ENCODE peak calls at places on chromosome 13, in four cellular contexts. V is psoas muscle, J is vagina, Y is cardiac fibroblast. G is an unnamed sample.

GRCh38 chr13:89936256-89936655 is 1411.2 kb upstream of the MIR17HG start:
- DNase-seq in V (no peak), J (no peak), Y (no peak), G (no peak)

GRCh38 chr13:34672631-34673030 is 269.4 kb upstream of the NBEA start:
- DNase-seq in V (no peak), J (no peak), Y (no peak), G (no peak)

GRCh38 chr13:60974296-60974695 is 441.4 kb downstream of the PCDH20 start:
- DNase-seq in V (no peak), J (no peak), Y (no peak), G (no peak)

GRCh38 chr13:99185606-99186005 is 15.0 kb upstream of the UBAC2 start:
- DNase-seq in V (no peak), J (peak), Y (no peak), G (no peak)

GRCh38 chr13:79780240-79780639 is 299.3 kb downstream of the NDFIP2 start:
- DNase-seq in V (no peak), J (no peak), Y (peak), G (no peak)

GRCh38 chr13:76286178-76286577 is 600.0 kb downstream of the KCTD12 start:
- DNase-seq in V (no peak), J (no peak), Y (peak), G (no peak)

GRCh38 chr13:48294670-48295069 is 8.9 kb upstream of the RB1 start:
- DNase-seq in V (no peak), J (no peak), Y (no peak), G (no peak)

GRCh38 chr13:51801631-51802099 is 2.3 kb downstream of the DHRS12 start:
- DNase-seq in V (peak), J (no peak), Y (no peak), G (peak)

GRCh38 chr13:32838985-32839384 is 177.2 kb upstream of the KL start:
- DNase-seq in V (no peak), J (no peak), Y (peak), G (no peak)

GRCh38 chr13:104597554-104598240 is 1531.5 kb upstream of the SLC10A2 start:
- DNase-seq in V (no peak), J (no peak), Y (no peak), G (no peak)

GRCh38 chr13:51935326-51936171 is 73.8 kb downstream of the CCDC70 start:
- DNase-seq in V (no peak), J (no peak), Y (peak), G (no peak)

GRCh38 chr13:30268673-30269072 is 38.7 kb downstream of the KATNAL1 start:
- DNase-seq in V (no peak), J (no peak), Y (no peak), G (no peak)

GRCh38 chr13:90800082-90800746 is 547.3 kb upstream of the MIR17HG start:
- DNase-seq in V (peak), J (no peak), Y (peak), G (peak)

GRCh38 chr13:114097893-114098688 is 34.3 kb downstream of the RASA3 start:
- DNase-seq in V (no peak), J (no peak), Y (no peak), G (no peak)

GRCh38 chr13:66634384-66634783 is 595.8 kb downstream of the PCDH9 start:
- DNase-seq in V (no peak), J (no peak), Y (peak), G (no peak)

GRCh38 chr13:98939552-98940306 is 38.1 kb downstream of the DOCK9 start:
- DNase-seq in V (no peak), J (no peak), Y (peak), G (no peak)

GRCh38 chr13:81382236-81382635 is 1041.3 kb upstream of the SPRY2 start:
- DNase-seq in V (no peak), J (no peak), Y (no peak), G (no peak)

GRCh38 chr13:40129467-40129866 is 474.0 kb downstream of the COG6 start:
- DNase-seq in V (no peak), J (no peak), Y (no peak), G (no peak)

GRCh38 chr13:78662467-78662866 is 3.5 kb upstream of the OBI1 start:
- DNase-seq in V (no peak), J (no peak), Y (no peak), G (no peak)

GRCh38 chr13:71870036-71870435 is 3.0 kb upstream of the DACH1 start:
- DNase-seq in V (no peak), J (no peak), Y (no peak), G (no peak)

GRCh38 chr13:113027566-113027965 is 58.6 kb downstream of the MCF2L start:
- DNase-seq in V (no peak), J (no peak), Y (no peak), G (no peak)

GRCh38 chr13:45162194-45162593 is 38.7 kb downstream of the KCTD4 start:
- DNase-seq in V (no peak), J (no peak), Y (peak), G (no peak)

GRCh38 chr13:20848944-20849343 is 53.6 kb downstream of the XPO4 start:
- DNase-seq in V (no peak), J (no peak), Y (peak), G (no peak)

GRCh38 chr13:102659168-102659713 is 35.6 kb downstream of the METTL21C start:
- DNase-seq in V (no peak), J (no peak), Y (no peak), G (no peak)

GRCh38 chr13:102658678-102659077 is 36.2 kb downstream of the METTL21C start:
- DNase-seq in V (no peak), J (no peak), Y (no peak), G (no peak)

GRCh38 chr13:102654786-102655185 is 40.1 kb downstream of the METTL21C start:
- DNase-seq in V (no peak), J (no peak), Y (no peak), G (no peak)

GRCh38 chr13:102651892-102652291 is 43.0 kb downstream of the METTL21C start:
- DNase-seq in V (no peak), J (no peak), Y (peak), G (no peak)

DNA sequence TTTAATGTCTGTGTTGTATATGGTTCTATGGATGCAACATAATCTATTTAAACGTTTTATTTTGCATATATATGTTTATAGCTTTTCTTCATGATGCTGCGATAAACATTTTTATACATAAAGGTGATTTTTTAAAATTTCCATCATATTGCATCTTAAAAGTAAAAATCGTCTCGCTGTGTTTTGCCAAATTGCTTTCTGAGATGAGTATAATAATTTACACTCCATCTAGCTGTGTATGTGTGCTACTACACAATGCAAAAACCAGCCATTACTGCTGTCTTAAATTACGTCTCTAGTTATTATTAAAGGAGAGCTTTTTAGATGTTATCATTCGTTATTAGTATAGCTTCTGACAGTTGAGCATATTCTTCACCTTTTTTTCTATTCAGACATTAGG is 37.2 kb downstream of the METTL21C start:
- DNase-seq in V (no peak), J (no peak), Y (no peak), G (no peak)
- TF ChIP-seq CTCF in V (peak), J (no peak), Y (peak), G (peak)

DNA sequence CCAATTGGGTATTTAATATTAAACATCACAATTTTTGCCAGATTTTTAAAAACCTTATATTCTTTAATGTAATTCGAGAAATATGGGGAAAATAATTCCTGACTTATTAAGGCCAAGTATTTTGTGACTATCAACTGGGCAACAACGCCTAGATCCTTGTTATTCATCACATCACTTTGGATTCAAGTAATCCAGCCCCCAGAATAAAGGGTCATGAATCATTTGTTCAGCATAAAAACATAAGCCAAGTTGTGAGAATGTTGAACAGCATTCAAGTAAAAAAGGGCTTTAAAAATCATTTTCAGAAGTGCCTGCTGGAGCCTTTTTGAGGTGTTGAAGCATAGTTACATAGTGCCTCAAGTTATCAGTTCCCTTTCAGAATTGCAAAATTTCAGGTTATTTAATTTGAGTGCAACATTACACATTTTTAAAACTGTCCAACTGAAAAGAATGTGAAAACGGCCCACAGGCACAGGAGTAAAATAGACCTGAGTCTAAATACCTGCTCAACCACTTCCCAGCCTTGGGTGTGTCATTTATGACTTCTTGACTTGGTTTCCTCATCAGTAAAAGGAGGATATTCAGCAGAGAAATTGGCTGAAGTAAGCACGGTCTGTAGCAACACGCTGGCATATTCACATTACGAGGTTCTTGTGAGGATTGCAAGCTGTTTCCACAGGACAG is 56.4 kb downstream of the MBNL2 start:
- DNase-seq in V (no peak), J (no peak), Y (peak), G (no peak)
- H3K4me3 ChIP-seq in V (no peak), J (no peak), Y (no peak), G (no peak)

DNA sequence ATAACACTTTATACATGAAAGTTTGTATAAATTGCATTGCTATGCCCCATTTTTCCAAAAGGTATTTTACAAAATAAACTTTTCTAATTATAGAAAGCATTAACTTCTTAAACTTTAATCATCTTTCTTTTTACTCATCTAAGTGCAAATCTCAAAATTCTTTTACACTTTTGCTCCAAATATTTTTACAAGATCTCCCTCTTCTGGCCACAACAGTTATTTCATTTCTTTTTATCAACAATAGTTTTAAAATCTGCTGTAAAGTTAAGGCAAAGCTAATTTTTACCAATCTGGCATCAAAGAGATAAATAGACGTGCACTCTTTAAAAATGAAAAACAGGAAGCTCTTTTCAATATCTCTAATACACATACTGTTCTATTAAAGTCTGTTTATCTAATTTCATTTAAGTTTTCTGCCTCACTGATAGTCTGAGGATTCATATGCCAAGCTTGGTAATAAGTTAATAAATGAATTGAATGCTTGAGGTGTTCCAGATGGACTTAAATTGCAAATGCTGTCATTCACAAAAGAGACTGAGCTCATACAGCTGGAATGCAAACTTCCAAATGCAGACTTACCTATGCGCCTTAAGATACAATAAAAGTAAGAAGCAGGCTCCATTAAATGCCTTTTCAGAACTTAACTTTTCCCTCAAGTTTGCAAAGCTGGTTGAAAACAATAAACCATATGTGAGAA is 583.0 kb upstream of the ATXN8OS start:
- DNase-seq in V (no peak), J (no peak), Y (no peak), G (no peak)
- TF ChIP-seq CTCF in V (no peak), J (no peak), Y (no peak), G (peak)

GRCh38 chr13:35936579-35936978 is 194.6 kb downstream of the DCLK1 start:
- DNase-seq in V (no peak), J (peak), Y (no peak), G (no peak)

GRCh38 chr13:35941374-35941773 is 189.8 kb downstream of the DCLK1 start:
- DNase-seq in V (no peak), J (peak), Y (no peak), G (no peak)

GRCh38 chr13:35940734-35941133 is 190.4 kb downstream of the DCLK1 start:
- DNase-seq in V (no peak), J (peak), Y (no peak), G (no peak)
- H3K4me3 ChIP-seq in V (no peak), J (no peak), Y (no peak), G (no peak)

DNA sequence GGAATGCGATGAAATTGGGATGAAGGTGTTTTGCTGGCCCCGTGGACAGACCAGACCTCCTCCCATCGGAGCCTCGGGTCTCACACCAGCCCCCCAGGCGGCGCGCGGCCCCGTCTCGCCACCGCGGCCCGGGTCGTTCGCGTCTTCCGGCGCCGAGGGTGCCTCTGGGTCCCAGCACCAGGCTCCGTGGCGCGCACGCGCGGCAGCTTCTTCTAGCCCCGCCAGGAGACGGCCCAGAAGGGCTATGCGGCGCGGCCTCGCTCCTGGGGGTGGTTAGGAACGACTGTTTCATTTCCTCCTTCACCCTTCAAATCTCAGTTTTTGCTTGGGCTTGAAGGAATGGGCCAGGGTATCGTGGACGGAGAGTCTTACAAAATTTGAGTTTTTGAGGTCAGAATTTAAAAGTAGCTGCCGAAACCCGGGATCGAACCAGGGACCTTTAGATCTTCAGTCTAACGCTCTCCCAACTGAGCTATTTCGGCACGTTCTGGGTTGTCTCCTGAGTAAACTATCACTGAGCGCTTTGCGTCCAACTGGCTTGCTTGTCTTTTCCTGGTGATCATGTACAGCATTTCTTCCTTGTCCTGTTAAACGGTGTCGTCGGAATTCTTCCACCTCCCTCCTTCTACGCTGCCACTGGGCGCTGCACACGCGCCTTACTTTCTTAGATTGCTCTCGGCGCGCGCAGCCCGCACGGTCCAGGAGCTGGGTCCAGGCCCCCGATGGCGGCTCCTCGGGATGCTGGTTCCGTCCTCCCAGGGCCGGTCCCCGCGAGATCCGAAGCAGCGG is 46.5 kb downstream of the TGDS start:
- DNase-seq in V (peak), J (peak), Y (peak), G (peak)
- TF ChIP-seq CTCF in V (peak), J (no peak), Y (no peak), G (peak)

DNA sequence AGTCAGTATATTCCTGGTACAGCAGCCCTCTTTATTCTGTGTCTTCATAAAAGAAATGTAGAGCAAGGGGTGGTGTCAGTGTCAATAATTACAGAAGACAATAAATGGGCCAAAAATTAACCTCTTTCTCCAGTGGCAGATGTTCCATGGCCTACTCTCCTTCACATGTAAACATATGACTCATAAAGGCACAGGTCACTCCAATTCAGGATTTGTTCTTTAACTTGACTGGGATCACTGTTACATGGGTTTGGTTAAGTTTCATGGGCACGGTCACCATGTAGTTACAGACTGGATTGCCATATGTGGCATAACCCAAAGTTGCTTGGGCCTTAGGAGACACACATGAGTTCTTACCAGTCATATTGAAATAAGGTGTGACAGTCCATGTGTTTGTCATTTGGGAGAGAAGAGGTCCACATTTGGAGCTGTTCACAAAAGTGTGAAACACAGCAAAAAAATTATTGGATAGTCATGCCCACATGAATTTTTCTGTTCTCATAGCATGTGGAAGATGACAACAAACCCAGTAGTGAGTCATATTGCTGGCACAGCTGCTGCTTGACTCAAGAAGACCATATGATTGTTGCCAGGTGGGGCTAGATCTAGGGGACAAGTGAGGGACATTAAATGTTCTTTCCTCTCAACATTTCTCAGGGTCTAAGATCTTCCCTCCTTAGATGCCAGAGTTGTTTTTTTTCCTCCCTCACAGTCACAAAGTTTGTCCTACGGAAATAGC is 68.1 kb upstream of the HTR2A start:
- DNase-seq in V (no peak), J (no peak), Y (peak), G (no peak)
- H3K4me3 ChIP-seq in V (no peak), J (no peak), Y (no peak), G (no peak)

GRCh38 chr13:95698047-95698749 is 21.3 kb downstream of the DNAJC3 start:
- DNase-seq in V (no peak), J (no peak), Y (peak), G (no peak)
- TF ChIP-seq CTCF in V (no peak), J (no peak), Y (peak), G (peak)

GRCh38 chr13:43127827-43128226 is 104.4 kb downstream of the DNAJC15 start:
- DNase-seq in V (no peak), J (no peak), Y (no peak), G (no peak)

GRCh38 chr13:43128504-43128929 is 105.1 kb downstream of the DNAJC15 start:
- DNase-seq in V (peak), J (no peak), Y (peak), G (no peak)

GRCh38 chr13:43127103-43127817 is 103.9 kb downstream of the DNAJC15 start:
- DNase-seq in V (no peak), J (no peak), Y (peak), G (no peak)

GRCh38 chr13:43129021-43129420 is 105.6 kb downstream of the DNAJC15 start:
- DNase-seq in V (no peak), J (no peak), Y (no peak), G (no peak)

DNA sequence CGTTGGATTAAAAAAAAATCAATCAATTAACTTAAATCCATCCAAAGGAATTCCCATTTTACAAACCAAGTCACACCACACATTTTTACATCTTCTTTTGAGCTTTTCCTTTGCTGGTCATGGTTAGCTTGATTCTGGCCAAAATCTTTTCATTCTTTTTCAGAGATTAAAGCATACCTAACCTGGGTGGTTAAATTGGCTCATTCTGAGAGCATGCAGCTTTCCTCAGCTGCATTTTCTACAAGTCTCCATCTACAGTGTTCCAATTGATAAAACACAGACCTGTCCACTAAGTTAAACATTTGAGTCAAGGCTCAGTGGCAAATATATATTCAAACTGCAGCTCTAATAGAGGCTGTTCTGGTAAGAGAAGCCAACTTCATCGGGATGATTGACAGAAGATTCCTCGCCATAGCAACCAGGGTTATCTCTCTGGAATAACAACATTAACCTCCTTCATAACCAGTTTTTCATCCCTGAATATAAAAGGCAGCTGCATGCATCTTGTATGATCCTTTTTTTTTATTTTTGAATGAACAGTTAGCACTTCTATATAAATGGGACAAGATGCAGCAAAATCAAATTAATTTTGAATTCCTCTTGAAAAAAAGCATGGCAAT is 106.2 kb downstream of the DNAJC15 start:
- DNase-seq in V (no peak), J (no peak), Y (no peak), G (no peak)
- H3K4me3 ChIP-seq in V (no peak), J (no peak), Y (no peak), G (no peak)

G was measured in left ventricle myocardium inferior.